ENCODE peak calls at places on chromosomes 13 and 19, in eight cellular contexts. One of them, this sample, is unnamed.

GRCh38 chr19:56639217-56639616 is 3.7 kb upstream of the SMIM17 start:
- DNase-seq in T1000: no peak
- DNase-seq in bronchial epithelial cell: no peak
- DNase-seq in HCT116: no peak
- DNase-seq in NT2/D1: peak; percentile 35
- DNase-seq in stimulated activated CD4-positive, alpha-beta T cell treated with anti-CD3 and anti-CD28 coated beads, Interleukin-12 subunit alpha, Interleukin-12 subunit beta, amount 100 ng/mL, for 4 hours: no peak
- DNase-seq in cardiac fibroblast: peak; percentile 28
- DNase-seq in skeletal muscle cell: no peak
- DNase-seq in this sample: no peak

GRCh38 chr19:4909897-4910593 is 744 bp downstream of the UHRF1 start:
- DNase-seq in T1000: peak; percentile 79
- DNase-seq in bronchial epithelial cell: peak; percentile 63
- DNase-seq in HCT116: peak; percentile 68
- DNase-seq in NT2/D1: peak; percentile 82
- DNase-seq in stimulated activated CD4-positive, alpha-beta T cell treated with anti-CD3 and anti-CD28 coated beads, Interleukin-12 subunit alpha, Interleukin-12 subunit beta, amount 100 ng/mL, for 4 hours: peak; percentile 93
- DNase-seq in cardiac fibroblast: peak; percentile 90
- DNase-seq in skeletal muscle cell: peak; percentile 57
- DNase-seq in this sample: peak; percentile 96

GRCh38 chr13:79830426-79830825 is 349.5 kb downstream of the NDFIP2 start:
- DNase-seq in T1000: no peak
- DNase-seq in bronchial epithelial cell: no peak
- DNase-seq in HCT116: no peak
- DNase-seq in NT2/D1: no peak
- DNase-seq in stimulated activated CD4-positive, alpha-beta T cell treated with anti-CD3 and anti-CD28 coated beads, Interleukin-12 subunit alpha, Interleukin-12 subunit beta, amount 100 ng/mL, for 4 hours: no peak
- DNase-seq in cardiac fibroblast: no peak
- DNase-seq in skeletal muscle cell: no peak
- DNase-seq in this sample: no peak

GRCh38 chr19:42185281-42185680 is 32.2 kb downstream of the DEDD2 start:
- DNase-seq in T1000: no peak
- DNase-seq in bronchial epithelial cell: no peak
- DNase-seq in HCT116: no peak
- DNase-seq in NT2/D1: no peak
- DNase-seq in stimulated activated CD4-positive, alpha-beta T cell treated with anti-CD3 and anti-CD28 coated beads, Interleukin-12 subunit alpha, Interleukin-12 subunit beta, amount 100 ng/mL, for 4 hours: no peak
- DNase-seq in cardiac fibroblast: peak; percentile 18
- DNase-seq in skeletal muscle cell: no peak
- DNase-seq in this sample: no peak

GRCh38 chr13:99752373-99752772 is 219.2 kb downstream of the ZIC5 start:
- DNase-seq in T1000: no peak
- DNase-seq in bronchial epithelial cell: no peak
- DNase-seq in HCT116: no peak
- DNase-seq in NT2/D1: no peak
- DNase-seq in stimulated activated CD4-positive, alpha-beta T cell treated with anti-CD3 and anti-CD28 coated beads, Interleukin-12 subunit alpha, Interleukin-12 subunit beta, amount 100 ng/mL, for 4 hours: no peak
- DNase-seq in cardiac fibroblast: no peak
- DNase-seq in skeletal muscle cell: no peak
- DNase-seq in this sample: no peak

GRCh38 chr19:48920949-48921348 is 12.6 kb upstream of the DHDH start:
- DNase-seq in T1000: no peak
- DNase-seq in bronchial epithelial cell: no peak
- DNase-seq in HCT116: no peak
- DNase-seq in NT2/D1: no peak
- DNase-seq in stimulated activated CD4-positive, alpha-beta T cell treated with anti-CD3 and anti-CD28 coated beads, Interleukin-12 subunit alpha, Interleukin-12 subunit beta, amount 100 ng/mL, for 4 hours: no peak
- DNase-seq in cardiac fibroblast: no peak
- DNase-seq in skeletal muscle cell: no peak
- DNase-seq in this sample: no peak

GRCh38 chr19:55005684-55006488 is 32.2 kb downstream of the GP6 start:
- DNase-seq in T1000: no peak
- DNase-seq in bronchial epithelial cell: peak; percentile 67
- DNase-seq in HCT116: peak; percentile 98
- DNase-seq in NT2/D1: peak; percentile 42
- DNase-seq in stimulated activated CD4-positive, alpha-beta T cell treated with anti-CD3 and anti-CD28 coated beads, Interleukin-12 subunit alpha, Interleukin-12 subunit beta, amount 100 ng/mL, for 4 hours: peak; percentile 9
- DNase-seq in cardiac fibroblast: peak; percentile 65
- DNase-seq in skeletal muscle cell: peak; percentile 41
- DNase-seq in this sample: peak; percentile 60

GRCh38 chr13:75137911-75138571 is 343.9 kb downstream of the TBC1D4 start:
- DNase-seq in T1000: no peak
- DNase-seq in bronchial epithelial cell: no peak
- DNase-seq in HCT116: no peak
- DNase-seq in NT2/D1: no peak
- DNase-seq in stimulated activated CD4-positive, alpha-beta T cell treated with anti-CD3 and anti-CD28 coated beads, Interleukin-12 subunit alpha, Interleukin-12 subunit beta, amount 100 ng/mL, for 4 hours: no peak
- DNase-seq in cardiac fibroblast: peak; percentile 12
- DNase-seq in skeletal muscle cell: no peak
- DNase-seq in this sample: no peak

GRCh38 chr13:43484432-43485225 is 302.1 kb downstream of the ENOX1 start:
- DNase-seq in T1000: no peak
- DNase-seq in bronchial epithelial cell: no peak
- DNase-seq in HCT116: no peak
- DNase-seq in NT2/D1: no peak
- DNase-seq in stimulated activated CD4-positive, alpha-beta T cell treated with anti-CD3 and anti-CD28 coated beads, Interleukin-12 subunit alpha, Interleukin-12 subunit beta, amount 100 ng/mL, for 4 hours: no peak
- DNase-seq in cardiac fibroblast: no peak
- DNase-seq in skeletal muscle cell: no peak
- DNase-seq in this sample: no peak

GRCh38 chr19:49779731-49780578 is 13.2 kb downstream of the AP2A1 start:
- DNase-seq in T1000: no peak
- DNase-seq in bronchial epithelial cell: no peak
- DNase-seq in HCT116: no peak
- DNase-seq in NT2/D1: no peak
- DNase-seq in stimulated activated CD4-positive, alpha-beta T cell treated with anti-CD3 and anti-CD28 coated beads, Interleukin-12 subunit alpha, Interleukin-12 subunit beta, amount 100 ng/mL, for 4 hours: no peak
- DNase-seq in cardiac fibroblast: no peak
- DNase-seq in skeletal muscle cell: no peak
- DNase-seq in this sample: no peak

GRCh38 chr13:46951516-46951915 is 54.7 kb upstream of the HTR2A start:
- DNase-seq in T1000: no peak
- DNase-seq in bronchial epithelial cell: peak; percentile 81
- DNase-seq in HCT116: peak; percentile 27
- DNase-seq in NT2/D1: no peak
- DNase-seq in stimulated activated CD4-positive, alpha-beta T cell treated with anti-CD3 and anti-CD28 coated beads, Interleukin-12 subunit alpha, Interleukin-12 subunit beta, amount 100 ng/mL, for 4 hours: no peak
- DNase-seq in cardiac fibroblast: no peak
- DNase-seq in skeletal muscle cell: no peak
- DNase-seq in this sample: no peak

GRCh38 chr13:44111701-44112100 is 232.0 kb downstream of the LACC1 start:
- DNase-seq in T1000: no peak
- DNase-seq in bronchial epithelial cell: no peak
- DNase-seq in HCT116: no peak
- DNase-seq in NT2/D1: no peak
- DNase-seq in stimulated activated CD4-positive, alpha-beta T cell treated with anti-CD3 and anti-CD28 coated beads, Interleukin-12 subunit alpha, Interleukin-12 subunit beta, amount 100 ng/mL, for 4 hours: no peak
- DNase-seq in cardiac fibroblast: no peak
- DNase-seq in skeletal muscle cell: no peak
- DNase-seq in this sample: no peak

GRCh38 chr13:25717798-25718197 is 334.0 kb downstream of the SHISA2 start:
- DNase-seq in T1000: no peak
- DNase-seq in bronchial epithelial cell: no peak
- DNase-seq in HCT116: no peak
- DNase-seq in NT2/D1: no peak
- DNase-seq in stimulated activated CD4-positive, alpha-beta T cell treated with anti-CD3 and anti-CD28 coated beads, Interleukin-12 subunit alpha, Interleukin-12 subunit beta, amount 100 ng/mL, for 4 hours: no peak
- DNase-seq in cardiac fibroblast: no peak
- DNase-seq in skeletal muscle cell: no peak
- DNase-seq in this sample: no peak

GRCh38 chr19:44303976-44304568 is 753 bp downstream of the ZNF235 start:
- DNase-seq in T1000: no peak
- DNase-seq in bronchial epithelial cell: peak; percentile 18
- DNase-seq in HCT116: no peak
- DNase-seq in NT2/D1: no peak
- DNase-seq in stimulated activated CD4-positive, alpha-beta T cell treated with anti-CD3 and anti-CD28 coated beads, Interleukin-12 subunit alpha, Interleukin-12 subunit beta, amount 100 ng/mL, for 4 hours: no peak
- DNase-seq in cardiac fibroblast: no peak
- DNase-seq in skeletal muscle cell: peak; percentile 1
- DNase-seq in this sample: peak; percentile 7

GRCh38 chr13:105972306-105972721 is 563.1 kb downstream of the EFNB2 start:
- DNase-seq in T1000: no peak
- DNase-seq in bronchial epithelial cell: no peak
- DNase-seq in HCT116: no peak
- DNase-seq in NT2/D1: no peak
- DNase-seq in stimulated activated CD4-positive, alpha-beta T cell treated with anti-CD3 and anti-CD28 coated beads, Interleukin-12 subunit alpha, Interleukin-12 subunit beta, amount 100 ng/mL, for 4 hours: no peak
- DNase-seq in cardiac fibroblast: no peak
- DNase-seq in skeletal muscle cell: no peak
- DNase-seq in this sample: no peak

GRCh38 chr13:61111529-61111928 is 304.1 kb downstream of the PCDH20 start:
- DNase-seq in T1000: no peak
- DNase-seq in bronchial epithelial cell: no peak
- DNase-seq in HCT116: no peak
- DNase-seq in NT2/D1: no peak
- DNase-seq in stimulated activated CD4-positive, alpha-beta T cell treated with anti-CD3 and anti-CD28 coated beads, Interleukin-12 subunit alpha, Interleukin-12 subunit beta, amount 100 ng/mL, for 4 hours: no peak
- DNase-seq in cardiac fibroblast: no peak
- DNase-seq in skeletal muscle cell: no peak
- DNase-seq in this sample: no peak

GRCh38 chr13:30418886-30419459 is 3.3 kb upstream of the UBE2L5 start:
- DNase-seq in T1000: no peak
- DNase-seq in bronchial epithelial cell: peak; percentile 50
- DNase-seq in HCT116: no peak
- DNase-seq in NT2/D1: no peak
- DNase-seq in stimulated activated CD4-positive, alpha-beta T cell treated with anti-CD3 and anti-CD28 coated beads, Interleukin-12 subunit alpha, Interleukin-12 subunit beta, amount 100 ng/mL, for 4 hours: no peak
- DNase-seq in cardiac fibroblast: no peak
- DNase-seq in skeletal muscle cell: no peak
- DNase-seq in this sample: no peak

GRCh38 chr19:31350693-31351211 is 1.5 kb upstream of the TSHZ3 start:
- DNase-seq in T1000: peak; percentile 28
- DNase-seq in bronchial epithelial cell: no peak
- DNase-seq in HCT116: no peak
- DNase-seq in NT2/D1: no peak
- DNase-seq in stimulated activated CD4-positive, alpha-beta T cell treated with anti-CD3 and anti-CD28 coated beads, Interleukin-12 subunit alpha, Interleukin-12 subunit beta, amount 100 ng/mL, for 4 hours: peak; percentile 43
- DNase-seq in cardiac fibroblast: peak; percentile 48
- DNase-seq in skeletal muscle cell: no peak
- DNase-seq in this sample: peak; percentile 64

GRCh38 chr19:7652061-7652641 is 15.2 kb downstream of the STXBP2 start:
- DNase-seq in T1000: peak; percentile 68
- DNase-seq in bronchial epithelial cell: peak; percentile 83
- DNase-seq in HCT116: peak; percentile 74
- DNase-seq in NT2/D1: peak; percentile 66
- DNase-seq in stimulated activated CD4-positive, alpha-beta T cell treated with anti-CD3 and anti-CD28 coated beads, Interleukin-12 subunit alpha, Interleukin-12 subunit beta, amount 100 ng/mL, for 4 hours: peak; percentile 83
- DNase-seq in cardiac fibroblast: peak; percentile 81
- DNase-seq in skeletal muscle cell: peak; percentile 68
- DNase-seq in this sample: peak; percentile 86

GRCh38 chr19:30116984-30117555 is 175.0 kb downstream of the URI1 start:
- DNase-seq in T1000: no peak
- DNase-seq in bronchial epithelial cell: no peak
- DNase-seq in HCT116: no peak
- DNase-seq in NT2/D1: no peak
- DNase-seq in stimulated activated CD4-positive, alpha-beta T cell treated with anti-CD3 and anti-CD28 coated beads, Interleukin-12 subunit alpha, Interleukin-12 subunit beta, amount 100 ng/mL, for 4 hours: no peak
- DNase-seq in cardiac fibroblast: no peak
- DNase-seq in skeletal muscle cell: no peak
- DNase-seq in this sample: no peak

GRCh38 chr13:89695343-89696257 is 1651.9 kb upstream of the MIR17HG start:
- DNase-seq in T1000: peak; percentile 13
- DNase-seq in bronchial epithelial cell: peak; percentile 52
- DNase-seq in HCT116: peak; percentile 22
- DNase-seq in NT2/D1: peak; percentile 36
- DNase-seq in stimulated activated CD4-positive, alpha-beta T cell treated with anti-CD3 and anti-CD28 coated beads, Interleukin-12 subunit alpha, Interleukin-12 subunit beta, amount 100 ng/mL, for 4 hours: no peak
- DNase-seq in cardiac fibroblast: peak; percentile 50
- DNase-seq in skeletal muscle cell: no peak
- DNase-seq in this sample: peak; percentile 19

GRCh38 chr13:113544071-113544891 is 40.3 kb upstream of the TFDP1 start:
- DNase-seq in T1000: no peak
- DNase-seq in bronchial epithelial cell: no peak
- DNase-seq in HCT116: no peak
- DNase-seq in NT2/D1: no peak
- DNase-seq in stimulated activated CD4-positive, alpha-beta T cell treated with anti-CD3 and anti-CD28 coated beads, Interleukin-12 subunit alpha, Interleukin-12 subunit beta, amount 100 ng/mL, for 4 hours: no peak
- DNase-seq in cardiac fibroblast: no peak
- DNase-seq in skeletal muscle cell: no peak
- DNase-seq in this sample: no peak

GRCh38 chr13:52405767-52406494 is at the start of gene THSD1:
- DNase-seq in T1000: no peak
- DNase-seq in bronchial epithelial cell: peak; percentile 20
- DNase-seq in HCT116: no peak
- DNase-seq in NT2/D1: no peak
- DNase-seq in stimulated activated CD4-positive, alpha-beta T cell treated with anti-CD3 and anti-CD28 coated beads, Interleukin-12 subunit alpha, Interleukin-12 subunit beta, amount 100 ng/mL, for 4 hours: peak; percentile 3
- DNase-seq in cardiac fibroblast: peak; percentile 37
- DNase-seq in skeletal muscle cell: no peak
- DNase-seq in this sample: peak; percentile 78

GRCh38 chr19:56118666-56119584 is 2.2 kb downstream of the ZNF787 start:
- DNase-seq in T1000: no peak
- DNase-seq in bronchial epithelial cell: no peak
- DNase-seq in HCT116: no peak
- DNase-seq in NT2/D1: no peak
- DNase-seq in stimulated activated CD4-positive, alpha-beta T cell treated with anti-CD3 and anti-CD28 coated beads, Interleukin-12 subunit alpha, Interleukin-12 subunit beta, amount 100 ng/mL, for 4 hours: no peak
- DNase-seq in cardiac fibroblast: no peak
- DNase-seq in skeletal muscle cell: no peak
- DNase-seq in this sample: no peak

GRCh38 chr19:13053761-13054604 is 48.7 kb downstream of the LYL1 start:
- DNase-seq in T1000: peak; percentile 61
- DNase-seq in bronchial epithelial cell: peak; percentile 48
- DNase-seq in HCT116: peak; percentile 80
- DNase-seq in NT2/D1: no peak
- DNase-seq in stimulated activated CD4-positive, alpha-beta T cell treated with anti-CD3 and anti-CD28 coated beads, Interleukin-12 subunit alpha, Interleukin-12 subunit beta, amount 100 ng/mL, for 4 hours: no peak
- DNase-seq in cardiac fibroblast: peak; percentile 95
- DNase-seq in skeletal muscle cell: peak; percentile 60
- DNase-seq in this sample: peak; percentile 89

GRCh38 chr13:20547479-20547908 is 19.5 kb upstream of the IFT88 start:
- DNase-seq in T1000: no peak
- DNase-seq in bronchial epithelial cell: no peak
- DNase-seq in HCT116: no peak
- DNase-seq in NT2/D1: no peak
- DNase-seq in stimulated activated CD4-positive, alpha-beta T cell treated with anti-CD3 and anti-CD28 coated beads, Interleukin-12 subunit alpha, Interleukin-12 subunit beta, amount 100 ng/mL, for 4 hours: no peak
- DNase-seq in cardiac fibroblast: no peak
- DNase-seq in skeletal muscle cell: no peak
- DNase-seq in this sample: no peak

GRCh38 chr19:34690372-34690771 is 12.9 kb downstream of the ZNF302 start:
- DNase-seq in T1000: no peak
- DNase-seq in bronchial epithelial cell: no peak
- DNase-seq in HCT116: no peak
- DNase-seq in NT2/D1: no peak
- DNase-seq in stimulated activated CD4-positive, alpha-beta T cell treated with anti-CD3 and anti-CD28 coated beads, Interleukin-12 subunit alpha, Interleukin-12 subunit beta, amount 100 ng/mL, for 4 hours: no peak
- DNase-seq in cardiac fibroblast: no peak
- DNase-seq in skeletal muscle cell: no peak
- DNase-seq in this sample: no peak

GRCh38 chr13:20960663-20961309 is 58.2 kb upstream of the XPO4 start:
- DNase-seq in T1000: no peak
- DNase-seq in bronchial epithelial cell: no peak
- DNase-seq in HCT116: no peak
- DNase-seq in NT2/D1: no peak
- DNase-seq in stimulated activated CD4-positive, alpha-beta T cell treated with anti-CD3 and anti-CD28 coated beads, Interleukin-12 subunit alpha, Interleukin-12 subunit beta, amount 100 ng/mL, for 4 hours: no peak
- DNase-seq in cardiac fibroblast: no peak
- DNase-seq in skeletal muscle cell: no peak
- DNase-seq in this sample: no peak

GRCh38 chr13:39566216-39566869 is 36.6 kb downstream of the LHFPL6 start:
- DNase-seq in T1000: no peak
- DNase-seq in bronchial epithelial cell: peak; percentile 61
- DNase-seq in HCT116: no peak
- DNase-seq in NT2/D1: no peak
- DNase-seq in stimulated activated CD4-positive, alpha-beta T cell treated with anti-CD3 and anti-CD28 coated beads, Interleukin-12 subunit alpha, Interleukin-12 subunit beta, amount 100 ng/mL, for 4 hours: no peak
- DNase-seq in cardiac fibroblast: no peak
- DNase-seq in skeletal muscle cell: no peak
- DNase-seq in this sample: no peak

This sample was measured in H54.